ENCODE peak calls at places on chromosomes 2 and 18, in six cellular contexts. K, I, B, U, A and C are unnamed samples.

GRCh38 chr2:190615555-190616200 is 33.2 kb upstream of the NAB1 start:
- DNase-seq in K (no peak), I (no peak), B (no peak), U (no peak), A (no peak), C (no peak)

GRCh38 chr18:49878567-49878966 is 65.2 kb upstream of the ACAA2 start:
- DNase-seq in K (no peak), I (no peak), B (no peak), U (no peak), A (no peak), C (peak)

GRCh38 chr18:36912887-36913286 is 84.0 kb downstream of the KIAA1328 start:
- DNase-seq in K (no peak), I (no peak), B (no peak), U (no peak), A (peak), C (no peak)

GRCh38 chr2:25822190-25823117 is 55.8 kb downstream of the ASXL2 start:
- DNase-seq in K (peak), I (no peak), B (no peak), U (no peak), A (no peak), C (no peak)

GRCh38 chr2:70670626-70671025 is 97.4 kb downstream of the ADD2 start:
- DNase-seq in K (no peak), I (no peak), B (no peak), U (no peak), A (no peak), C (no peak)

GRCh38 chr2:84458436-84459027 is 548 bp downstream of the SUCLG1 start:
- DNase-seq in K (peak), I (peak), B (peak), U (peak), A (no peak), C (peak)

GRCh38 chr18:35283923-35284794 is 5.9 kb downstream of the ZSCAN30 start:
- DNase-seq in K (peak), I (no peak), B (no peak), U (no peak), A (no peak), C (no peak)

GRCh38 chr18:13530879-13531387 is 195.4 kb downstream of the FAM210A start:
- DNase-seq in K (peak), I (no peak), B (no peak), U (no peak), A (no peak), C (peak)

GRCh38 chr18:62183578-62184195 is 3.2 kb downstream of the PIGN start:
- DNase-seq in K (peak), I (peak), B (peak), U (no peak), A (no peak), C (peak)

GRCh38 chr2:66596229-66596628 is 161.3 kb downstream of the MEIS1 start:
- DNase-seq in K (no peak), I (no peak), B (no peak), U (no peak), A (no peak), C (peak)

GRCh38 chr18:55317832-55318231 is 270.2 kb downstream of the TCF4 start:
- DNase-seq in K (no peak), I (no peak), B (no peak), U (no peak), A (no peak), C (no peak)

GRCh38 chr2:86809481-86810121 is 18.9 kb upstream of the CD8A start:
- DNase-seq in K (no peak), I (no peak), B (no peak), U (no peak), A (no peak), C (no peak)

GRCh38 chr2:70898363-70899240 is 37.1 kb upstream of the ATP6V1B1 start:
- DNase-seq in K (no peak), I (no peak), B (no peak), U (no peak), A (no peak), C (no peak)

GRCh38 chr18:76573325-76574025 is 78.4 kb upstream of the ZNF516 start:
- DNase-seq in K (peak), I (no peak), B (no peak), U (no peak), A (no peak), C (peak)

GRCh38 chr2:232929303-232930123 is 59.4 kb downstream of the SNORC start:
- DNase-seq in K (no peak), I (no peak), B (no peak), U (no peak), A (no peak), C (no peak)

GRCh38 chr2:98308068-98308467 is 38.2 kb upstream of the CNGA3 start:
- DNase-seq in K (no peak), I (no peak), B (no peak), U (no peak), A (no peak), C (peak)

GRCh38 chr2:143161982-143162837 is 33.0 kb downstream of the ARHGAP15 start:
- DNase-seq in K (peak), I (peak), B (peak), U (no peak), A (no peak), C (peak)

GRCh38 chr2:227472265-227473018 is 486 bp downstream of the AGFG1 start:
- DNase-seq in K (no peak), I (peak), B (no peak), U (peak), A (no peak), C (no peak)

GRCh38 chr2:126778561-126779285 is 120.0 kb upstream of the TEX51 start:
- DNase-seq in K (no peak), I (no peak), B (no peak), U (no peak), A (no peak), C (no peak)

GRCh38 chr2:229463941-229464340 is 192.9 kb upstream of the PID1 start:
- DNase-seq in K (no peak), I (no peak), B (no peak), U (no peak), A (no peak), C (no peak)

GRCh38 chr18:33660696-33661310 is 82.8 kb downstream of the ASXL3 start:
- DNase-seq in K (no peak), I (peak), B (no peak), U (no peak), A (no peak), C (peak)

GRCh38 chr2:195477248-195477995 is 179.6 kb upstream of the SLC39A10 start:
- DNase-seq in K (no peak), I (no peak), B (no peak), U (no peak), A (no peak), C (peak)

GRCh38 chr2:20523798-20524197 is 76.9 kb downstream of the RHOB start:
- DNase-seq in K (no peak), I (no peak), B (no peak), U (no peak), A (no peak), C (no peak)

GRCh38 chr2:20526146-20526545 is 79.3 kb downstream of the RHOB start:
- DNase-seq in K (no peak), I (no peak), B (no peak), U (no peak), A (no peak), C (peak)

GRCh38 chr2:20526666-20527065 is 79.8 kb downstream of the RHOB start:
- DNase-seq in K (no peak), I (no peak), B (no peak), U (no peak), A (no peak), C (no peak)

GRCh38 chr2:20524412-20525040 is 77.7 kb downstream of the RHOB start:
- DNase-seq in K (no peak), I (no peak), B (no peak), U (peak), A (no peak), C (no peak)

GRCh38 chr2:20525041-20526035 is 78.5 kb downstream of the RHOB start:
- DNase-seq in K (peak), I (no peak), B (peak), U (peak), A (peak), C (peak)
- TF ChIP-seq BHLHE40 in K (no peak), I (no peak), B (no peak), U (no peak), A (peak), C (no peak)

DNA sequence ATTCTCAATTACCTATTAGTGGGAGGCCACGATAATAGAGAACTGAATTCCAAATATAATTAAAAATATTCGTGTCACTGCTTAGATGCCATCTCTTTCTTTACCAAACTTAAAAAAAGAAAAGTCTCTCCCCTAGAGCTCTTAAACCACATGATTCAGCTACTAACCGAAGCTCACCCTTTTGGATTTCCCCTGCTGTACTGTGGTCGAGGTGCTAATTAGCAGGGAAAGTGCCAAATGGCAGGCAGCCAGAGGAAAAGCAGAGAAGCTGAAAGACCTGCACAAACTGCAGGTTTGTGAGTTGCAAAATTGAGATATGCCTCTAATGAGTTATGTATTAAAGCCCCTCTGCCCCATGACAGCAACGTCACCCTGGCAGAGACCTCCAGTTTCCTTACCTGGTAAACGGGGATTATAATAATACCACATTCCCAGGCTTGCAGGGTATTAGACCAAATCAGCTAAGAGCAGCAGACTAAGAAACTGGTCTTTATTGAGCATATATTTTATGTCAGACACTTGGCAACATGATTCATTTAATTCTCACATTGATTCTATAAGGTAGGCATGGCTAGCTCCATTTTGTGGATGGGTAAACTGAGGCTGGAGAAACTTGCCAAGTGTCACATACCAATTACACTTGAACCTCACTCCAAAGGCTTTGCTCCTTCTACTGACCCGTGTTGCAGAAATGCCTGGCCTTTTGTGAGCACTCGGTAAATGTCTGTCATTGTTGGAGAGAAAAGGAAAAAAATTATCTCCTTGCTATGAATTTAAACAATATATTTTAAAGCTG is 259.7 kb downstream of the LPIN1 start:
- DNase-seq in K (no peak), I (no peak), B (no peak), U (no peak), A (peak), C (no peak)
- TF ChIP-seq BHLHE40 in K (no peak), I (no peak), B (no peak), U (no peak), A (peak), C (no peak)

GRCh38 chr2:162473-163135 is 101.2 kb downstream of the SH3YL1 start:
- DNase-seq in K (no peak), I (no peak), B (no peak), U (no peak), A (no peak), C (no peak)

GRCh38 chr2:165530-165929 is 98.3 kb downstream of the SH3YL1 start:
- DNase-seq in K (no peak), I (no peak), B (no peak), U (no peak), A (no peak), C (no peak)

GRCh38 chr2:166382-166781 is 97.5 kb downstream of the SH3YL1 start:
- DNase-seq in K (no peak), I (no peak), B (no peak), U (no peak), A (no peak), C (no peak)

DNA sequence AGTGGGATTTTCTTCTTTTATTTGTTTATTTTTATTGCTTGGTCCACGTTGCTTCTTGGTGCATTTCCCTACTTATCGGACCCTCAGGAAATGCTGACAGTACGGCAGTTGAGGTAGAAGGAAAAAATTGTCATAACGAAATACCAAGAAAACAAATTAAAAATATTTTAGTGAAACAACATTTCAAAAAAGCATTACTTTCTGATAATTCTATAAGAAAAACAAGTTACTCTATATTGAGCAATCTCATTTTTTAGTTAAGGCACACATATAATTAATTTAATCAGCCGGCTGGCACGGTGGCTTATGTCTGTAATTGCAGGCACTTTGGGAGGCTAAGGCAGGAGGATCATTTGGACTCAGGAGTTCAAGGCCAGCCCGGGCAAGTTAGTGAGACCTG is 102.1 kb downstream of the SH3YL1 start:
- DNase-seq in K (no peak), I (no peak), B (no peak), U (no peak), A (no peak), C (no peak)
- TF ChIP-seq BHLHE40 in K (no peak), I (no peak), B (no peak), U (no peak), A (no peak), C (no peak)

DNA sequence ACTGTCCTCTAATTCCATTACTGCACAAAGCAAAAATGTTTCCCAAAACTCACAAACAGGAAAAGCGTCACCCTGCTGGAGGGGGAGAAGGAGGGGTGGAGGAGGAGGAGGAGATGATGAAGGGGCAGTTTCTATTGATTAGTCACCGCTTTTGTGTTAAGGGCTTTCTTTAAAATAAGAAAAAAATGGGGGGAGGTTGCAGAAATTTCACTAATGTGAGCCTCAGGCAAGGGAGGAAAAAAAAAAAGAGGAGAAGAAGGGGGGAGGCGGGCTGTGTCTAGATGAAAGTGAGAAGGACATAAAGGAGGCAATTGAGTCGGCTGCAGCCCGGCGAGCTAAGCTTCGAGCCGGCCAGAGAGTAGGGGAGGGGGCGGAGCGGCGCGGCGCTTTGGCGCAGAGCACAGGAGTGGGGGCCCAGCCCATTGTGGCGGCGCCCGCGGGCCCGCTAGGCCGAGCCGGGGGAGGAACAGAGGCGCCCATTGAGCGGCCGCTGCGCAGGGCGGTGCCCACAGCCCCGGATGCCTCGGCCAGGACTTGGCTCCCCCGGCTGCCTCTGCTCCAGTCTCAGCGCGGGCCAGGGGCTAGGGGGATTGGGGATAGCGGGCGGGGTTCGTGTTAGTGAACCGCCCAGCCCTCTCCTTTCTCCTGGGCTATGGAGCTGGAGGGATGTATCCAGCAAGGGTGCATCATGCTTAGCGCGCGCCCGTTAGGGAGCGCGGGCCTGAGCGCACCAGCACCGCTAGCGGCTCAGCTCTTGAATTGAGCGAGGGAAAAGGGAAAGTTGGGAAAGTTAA is 7.9 kb downstream of the PAX3 start:
- DNase-seq in K (peak), I (no peak), B (no peak), U (no peak), A (no peak), C (no peak)
- TF ChIP-seq BHLHE40 in K (no peak), I (no peak), B (no peak), U (no peak), A (no peak), C (no peak)

DNA sequence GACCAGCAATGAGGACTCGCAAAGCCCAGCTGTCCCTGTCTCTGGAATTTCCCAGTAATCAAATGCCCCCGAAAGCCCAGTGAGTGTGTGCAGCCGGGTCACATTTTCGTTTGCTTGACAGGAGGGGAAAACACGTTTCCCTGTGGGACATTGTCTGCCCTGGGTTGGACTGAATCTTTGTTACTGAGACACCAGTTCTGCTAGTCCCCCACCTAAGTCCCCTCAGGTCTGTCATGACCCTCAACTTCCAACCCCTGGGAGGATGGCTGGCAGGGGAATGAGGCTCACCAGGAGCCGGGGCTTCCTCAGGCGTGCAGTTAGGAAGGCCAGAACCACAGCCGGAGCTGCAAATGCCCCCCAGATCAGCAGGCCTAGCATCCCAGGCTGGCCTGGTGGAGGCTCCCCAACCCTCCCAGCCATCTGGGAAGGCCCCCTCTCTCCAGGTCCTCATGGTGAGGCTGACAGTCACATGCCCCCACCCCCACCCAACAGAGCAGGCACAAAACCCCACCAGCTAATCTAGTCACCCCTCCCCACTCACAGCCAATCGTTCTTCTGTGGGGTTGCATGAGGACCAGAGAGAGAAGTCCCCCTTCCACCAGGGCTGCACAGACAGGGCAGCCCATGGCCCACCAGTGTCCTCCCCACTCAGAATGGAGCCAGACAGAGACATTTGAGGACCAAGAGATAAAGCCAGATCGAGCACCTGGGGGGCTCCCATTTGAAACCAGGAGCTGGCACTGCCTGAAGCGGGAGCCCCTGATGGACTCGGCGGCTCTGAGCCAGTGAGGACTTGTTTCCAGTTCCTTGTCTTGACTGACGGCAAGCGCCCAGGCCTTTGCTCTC is 33.6 kb downstream of the CYP26B1 start:
- DNase-seq in K (no peak), I (no peak), B (no peak), U (no peak), A (no peak), C (no peak)
- TF ChIP-seq BHLHE40 in K (no peak), I (no peak), B (no peak), U (no peak), A (no peak), C (no peak)

DNA sequence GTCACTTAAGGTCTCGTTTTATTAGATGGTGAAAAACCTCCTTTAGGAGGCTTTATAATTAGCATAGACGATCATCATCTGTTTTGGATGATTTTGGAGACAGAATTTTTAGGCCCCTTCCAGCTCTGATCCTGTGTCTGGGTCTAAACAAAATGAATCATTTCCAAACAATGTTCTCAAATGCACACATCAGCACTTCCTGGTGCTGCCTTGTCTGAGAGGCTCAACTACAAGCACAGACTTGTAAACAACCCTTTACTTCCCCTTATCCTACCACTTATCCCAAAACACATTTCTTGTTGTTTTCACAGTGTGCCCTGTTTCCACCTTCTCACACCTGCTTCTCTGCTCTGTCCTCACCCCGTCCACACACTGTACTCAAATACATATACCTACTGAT is 71.3 kb upstream of the COL3A1 start:
- DNase-seq in K (peak), I (no peak), B (no peak), U (no peak), A (no peak), C (peak)
- TF ChIP-seq BHLHE40 in K (no peak), I (no peak), B (no peak), U (no peak), A (no peak), C (no peak)

DNA sequence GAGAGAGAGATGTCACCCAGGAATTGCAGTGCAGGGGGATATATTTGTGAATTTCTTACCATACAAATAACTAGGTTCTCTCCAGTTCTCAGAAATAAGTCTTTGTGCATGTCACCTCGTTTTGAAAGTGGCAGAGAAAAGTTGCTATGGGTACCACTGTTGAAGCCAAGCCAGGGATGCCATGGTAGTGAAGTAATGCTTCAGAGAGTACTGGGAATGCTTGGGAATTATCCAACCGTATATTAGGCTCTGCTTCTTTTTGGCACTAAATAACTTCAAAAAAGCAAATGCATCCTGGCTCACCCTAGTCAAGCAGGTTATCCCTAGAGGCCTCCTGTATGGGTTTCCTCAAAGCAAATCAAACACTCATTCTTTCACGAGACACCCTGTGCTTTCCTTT is 50.7 kb upstream of the DDX18 start:
- DNase-seq in K (no peak), I (no peak), B (no peak), U (no peak), A (no peak), C (no peak)
- TF ChIP-seq BHLHE40 in K (no peak), I (no peak), B (no peak), U (no peak), A (no peak), C (no peak)

GRCh38 chr18:45448871-45449270 is 166.4 kb upstream of the SLC14A2 start:
- DNase-seq in K (no peak), I (no peak), B (no peak), U (no peak), A (no peak), C (no peak)
- TF ChIP-seq BHLHE40 in K (no peak), I (no peak), B (no peak), U (no peak), A (no peak), C (no peak)